ENCODE peak calls at places on chromosomes 5 and 9, in eight cellular contexts. O is prostate gland, M is Panc1, A is GM12878, W is GM23338, Q is SK-N-SH, R is suprapubic skin, K is spleen. S is an unnamed sample. For H3K4me1, the result is how much of the 10 kb centered on the place peaks cover.

GRCh38 chr5:16544607-16545374 is 72.0 kb downstream of the RETREG1 start:
- DNase-seq in A (no peak), K (no peak), W (no peak), O (no peak), Q (no peak), R (no peak), M (no peak), S (no peak)

GRCh38 chr5:27472000-27472763 is 433.8 kb upstream of the CDH9 start:
- DNase-seq in K (no peak), W (peak), Q (peak), A (peak), M (no peak), O (no peak), R (no peak), S (no peak)

GRCh38 chr5:36606437-36607113 is at the start of gene SLC1A3:
- DNase-seq in A (peak), O (peak), W (peak), R (peak), Q (no peak), K (peak), M (peak), S (peak)

GRCh38 chr5:42250-42649 is 49.7 kb upstream of the PLEKHG4B start:
- DNase-seq in K (no peak), O (no peak), M (no peak), R (no peak), Q (no peak), A (no peak), W (peak), S (no peak)

GRCh38 chr5:80082731-80083114 is 47.6 kb downstream of the THBS4 start:
- DNase-seq in M (no peak), A (no peak), Q (peak), R (peak), O (peak), K (peak), W (peak), S (peak)

GRCh38 chr5:150461231-150461630 is 11.7 kb upstream of the RPS14 start:
- DNase-seq in K (peak), O (no peak), Q (no peak), R (no peak), M (no peak), W (peak), A (peak), S (no peak)

GRCh38 chr5:102306121-102306520 is 10.0 kb upstream of the SLCO4C1 start:
- DNase-seq in O (no peak), K (no peak), M (no peak), R (no peak), Q (peak), A (no peak), W (no peak), S (no peak)

GRCh38 chr9:136934247-136934646 is 10.3 kb downstream of the FBXW5 start:
- DNase-seq in W (no peak), M (no peak), K (no peak), R (no peak), O (no peak), A (no peak), Q (no peak), S (no peak)

GRCh38 chr5:123450641-123451421 is 27.6 kb upstream of the CEP120 start:
- DNase-seq in A (no peak), Q (no peak), W (no peak), R (no peak), M (no peak), O (peak), K (no peak), S (no peak)

GRCh38 chr9:111197251-111197650 is 132.8 kb downstream of the OR2K2 start:
- DNase-seq in O (no peak), R (no peak), K (no peak), Q (no peak), M (no peak), A (no peak), W (no peak), S (no peak)

GRCh38 chr5:71810023-71810422 is 90.9 kb downstream of the CARTPT start:
- DNase-seq in A (no peak), K (no peak), R (no peak), M (no peak), Q (peak), O (no peak), W (no peak), S (no peak)

GRCh38 chr5:169350759-169351240 is 49.9 kb upstream of the SLIT3 start:
- DNase-seq in W (no peak), Q (peak), R (peak), K (no peak), M (peak), A (no peak), O (no peak), S (no peak)

GRCh38 chr5:133128066-133128465 is 76.3 kb downstream of the HSPA4 start:
- DNase-seq in W (no peak), A (no peak), Q (no peak), K (no peak), O (no peak), M (no peak), R (no peak), S (no peak)

GRCh38 chr9:88808019-88808656 is 183.1 kb upstream of the S1PR3 start:
- DNase-seq in O (no peak), K (no peak), Q (peak), R (no peak), W (no peak), A (no peak), M (no peak), S (no peak)

GRCh38 chr9:93646640-93647178 is 70.3 kb downstream of the PHF2 start:
- DNase-seq in R (no peak), A (no peak), M (no peak), W (no peak), O (no peak), K (peak), Q (no peak), S (no peak)

GRCh38 chr5:66744040-66744439 is 147.8 kb downstream of the MAST4 start:
- DNase-seq in O (no peak), K (no peak), W (no peak), R (no peak), M (no peak), Q (no peak), A (no peak), S (no peak)

GRCh38 chr5:77138981-77139380 is 51.9 kb upstream of the ZBED3 start:
- DNase-seq in A (no peak), O (peak), Q (peak), M (no peak), K (no peak), R (no peak), W (no peak), S (no peak)

GRCh38 chr9:33453286-33453882 is 6.0 kb upstream of the AQP3 start:
- DNase-seq in A (no peak), Q (no peak), R (no peak), M (no peak), W (no peak), O (no peak), K (no peak), S (no peak)

GRCh38 chr5:83313431-83313830 is 158.1 kb upstream of the VCAN start:
- DNase-seq in W (no peak), O (no peak), K (no peak), M (no peak), A (no peak), Q (no peak), R (no peak), S (no peak)

GRCh38 chr9:5263568-5264218 is 32.5 kb downstream of the INSL4 start:
- DNase-seq in A (no peak), O (no peak), M (no peak), R (no peak), W (peak), Q (no peak), K (no peak), S (no peak)

GRCh38 chr9:134891713-134892112 is 11.1 kb downstream of the FCN2 start:
- DNase-seq in K (peak), W (no peak), R (no peak), M (no peak), O (no peak), A (no peak), Q (no peak), S (no peak)

GRCh38 chr5:23507278-23507685 is at the start of gene PRDM9:
- DNase-seq in M (no peak), W (peak), A (no peak), K (peak), Q (peak), O (no peak), R (no peak), S (no peak)

GRCh38 chr9:127336086-127336485 is 60.9 kb upstream of the SLC2A8 start:
- DNase-seq in A (no peak), W (no peak), Q (no peak), K (no peak), O (no peak), M (no peak), R (no peak), S (no peak)

GRCh38 chr9:127340721-127341120 is 56.2 kb upstream of the SLC2A8 start:
- DNase-seq in W (no peak), O (no peak), M (no peak), R (no peak), A (no peak), Q (no peak), K (no peak), S (no peak)

GRCh38 chr9:127333326-127334064 is 63.5 kb upstream of the SLC2A8 start:
- DNase-seq in K (no peak), A (no peak), Q (no peak), R (no peak), W (no peak), M (no peak), O (no peak), S (no peak)

GRCh38 chr9:127341152-127341551 is 55.8 kb upstream of the SLC2A8 start:
- DNase-seq in O (no peak), Q (no peak), A (no peak), W (no peak), K (no peak), R (no peak), M (no peak), S (no peak)

GRCh38 chr9:127336708-127337352 is 60.1 kb upstream of the SLC2A8 start:
- DNase-seq in Q (no peak), K (no peak), W (no peak), M (peak), O (peak), A (no peak), R (peak), S (peak)
- TF ChIP-seq POLR2AphosphoS5 in Q (peak), K (no peak), W (no peak), M (peak), O (peak), A (no peak), R (peak), S (peak)

GRCh38 chr5:138754699-138755057 is 1.5 kb downstream of the CTNNA1 start:
- DNase-seq in W (no peak), Q (no peak), R (no peak), M (no peak), O (no peak), A (no peak), K (no peak), S (no peak)
- H3K4me3 ChIP-seq in W (peak), Q (peak), R (peak), M (peak), O (peak), A (peak), K (peak), S (peak)

GRCh38 chr5:140181525-140181924 is 6.5 kb downstream of the CYSTM1 start:
- DNase-seq in W (no peak), R (no peak), Q (no peak), K (no peak), O (no peak), M (no peak), A (no peak), S (no peak)
- H3K4me1 ChIP-seq in W (under half), R (half or more), Q (under half), K (under half), O (under half), M (half or more), A (under half), S (under half)

GRCh38 chr5:108739906-108740305 is 7.8 kb upstream of the FER start:
- DNase-seq in Q (no peak), M (no peak), A (no peak), O (no peak), K (no peak), R (no peak), W (no peak), S (no peak)
- TF ChIP-seq POLR2AphosphoS5 in Q (no peak), M (no peak), A (no peak), O (no peak), K (no peak), R (no peak), W (no peak), S (no peak)

S was measured in breast epithelium.